ENCODE peak calls at places on chromosome 12, in seven cellular contexts. E is NCI-H774, J is DMS79 treated with DMSO at 0.1 percent for 48 hours, D is WERI-Rb-1, G is GM23338, H is left lobe of liver, Z is WTC11. P is an unnamed sample.

GRCh38 chr12:7101694-7102131 is 7.3 kb downstream of the C1RL start:
- DNase-seq in E (no peak), J (no peak), D (no peak), G (peak), H (no peak), Z (no peak), P (no peak)

GRCh38 chr12:117036046-117036445 is 63.2 kb downstream of the TESC start:
- DNase-seq in E (peak), J (peak), D (no peak), G (no peak), H (no peak), Z (no peak), P (no peak)

GRCh38 chr12:111757361-111758119 is 9.2 kb upstream of the ALDH2 start:
- DNase-seq in E (no peak), J (peak), D (no peak), G (no peak), H (no peak), Z (no peak), P (no peak)

GRCh38 chr12:45234134-45234865 is 18.4 kb downstream of the ANO6 start:
- DNase-seq in E (no peak), J (no peak), D (no peak), G (peak), H (no peak), Z (no peak), P (peak)

GRCh38 chr12:67916266-67916970 is 72.8 kb upstream of the IFNG-AS1 start:
- DNase-seq in E (no peak), J (no peak), D (no peak), G (peak), H (no peak), Z (peak), P (no peak)

GRCh38 chr12:131482686-131483085 is 228.2 kb upstream of the SFSWAP start:
- DNase-seq in E (no peak), J (no peak), D (no peak), G (no peak), H (peak), Z (no peak), P (no peak)

GRCh38 chr12:52542157-52542556 is 10.8 kb downstream of the KRT71 start:
- DNase-seq in E (no peak), J (no peak), D (no peak), G (no peak), H (no peak), Z (no peak), P (no peak)

GRCh38 chr12:102848832-102849231 is 68.2 kb downstream of the PAH start:
- DNase-seq in E (no peak), J (no peak), D (no peak), G (peak), H (no peak), Z (peak), P (no peak)

GRCh38 chr12:116389990-116390655 is 112.6 kb upstream of the MED13L start:
- DNase-seq in E (no peak), J (no peak), D (no peak), G (no peak), H (no peak), Z (no peak), P (peak)

GRCh38 chr12:2739832-2740641 is 54.7 kb upstream of the FKBP4 start:
- DNase-seq in E (peak), J (peak), D (no peak), G (peak), H (no peak), Z (no peak), P (no peak)

GRCh38 chr12:34033628-34034296 is 11.5 kb downstream of the ALG10 start:
- DNase-seq in E (no peak), J (no peak), D (no peak), G (peak), H (no peak), Z (no peak), P (no peak)

GRCh38 chr12:8031872-8032241 is 659 bp upstream of the FOXJ2 start:
- DNase-seq in E (no peak), J (peak), D (no peak), G (no peak), H (no peak), Z (no peak), P (no peak)

GRCh38 chr12:75932241-75932640 is 99.3 kb downstream of the PHLDA1 start:
- DNase-seq in E (no peak), J (no peak), D (no peak), G (no peak), H (no peak), Z (no peak), P (no peak)

GRCh38 chr12:230925-231671 is 17.1 kb upstream of the SLC6A12 start:
- DNase-seq in E (peak), J (no peak), D (no peak), G (no peak), H (peak), Z (no peak), P (no peak)

GRCh38 chr12:108129017-108129812 is at the start of gene WSCD2:
- DNase-seq in E (no peak), J (peak), D (peak), G (peak), H (no peak), Z (peak), P (no peak)

GRCh38 chr12:50572275-50572674 is 67.5 kb downstream of the DIP2B start:
- DNase-seq in E (no peak), J (no peak), D (no peak), G (peak), H (no peak), Z (no peak), P (no peak)

GRCh38 chr12:98606367-98606985 is 13.0 kb downstream of the SLC25A3 start:
- DNase-seq in E (no peak), J (no peak), D (no peak), G (no peak), H (no peak), Z (no peak), P (no peak)